ENCODE peak calls at places on chromosomes 4 and X, in five cellular contexts. V, L, N, X and R are unnamed samples.
A peak's percentile ranks its signal among the peaks of the same experiment; 100 is the strongest.

GRCh38 chrX:53918697-53919096 is 125.6 kb downstream of the PHF8 start:
- DNase-seq in V (no peak), L (no peak), N (no peak), X (no peak), R (no peak)

GRCh38 chr4:183142566-183143545 is 43.8 kb downstream of the WWC2 start:
- DNase-seq in V (no peak), L (peak; percentile 55), N (peak; percentile 46), X (no peak), R (no peak)

GRCh38 chr4:77911842-77912450 is 49.3 kb downstream of the MRPL1 start:
- DNase-seq in V (no peak), L (peak; percentile 25), N (no peak), X (no peak), R (peak; percentile 8)

GRCh38 chr4:5399790-5400421 is 308.5 kb downstream of the EVC2 start:
- DNase-seq in V (no peak), L (peak; percentile 29), N (no peak), X (peak; percentile 78), R (no peak)

GRCh38 chr4:31538877-31539276 is 818.7 kb downstream of the PCDH7 start:
- DNase-seq in V (no peak), L (no peak), N (no peak), X (peak; percentile 47), R (no peak)

GRCh38 chr4:170025523-170026252 is 507 bp downstream of the MFAP3L start:
- DNase-seq in V (no peak), L (peak; percentile 23), N (peak; percentile 9), X (peak; percentile 67), R (no peak)

GRCh38 chrX:66012094-66012534 is 27.8 kb downstream of the VSIG4 start:
- DNase-seq in V (peak; percentile 43), L (no peak), N (no peak), X (no peak), R (no peak)

GRCh38 chrX:3811331-3812311 is 98.2 kb upstream of the PRKX start:
- DNase-seq in V (no peak), L (peak; percentile 56), N (no peak), X (peak; percentile 54), R (peak; percentile 67)

GRCh38 chr4:3411676-3412075 is 30.1 kb upstream of the HGFAC start:
- DNase-seq in V (no peak), L (no peak), N (no peak), X (peak; percentile 43), R (no peak)

GRCh38 chr4:146495277-146495676 is 26.5 kb downstream of the SLC10A7 start:
- DNase-seq in V (no peak), L (peak; percentile 7), N (no peak), X (no peak), R (no peak)

GRCh38 chrX:110418857-110419249 is 60.2 kb downstream of the RTL9 start:
- DNase-seq in V (no peak), L (peak; percentile 64), N (no peak), X (no peak), R (no peak)

GRCh38 chr4:1856920-1857699 is 1.2 kb upstream of the LETM1 start:
- DNase-seq in V (no peak), L (no peak), N (no peak), X (peak; percentile 68), R (no peak)

GRCh38 chrX:110389570-110389969 is 30.9 kb downstream of the RTL9 start:
- DNase-seq in V (no peak), L (no peak), N (no peak), X (no peak), R (no peak)

GRCh38 chrX:15471016-15471415 is 22.1 kb downstream of the PIR start:
- DNase-seq in V (peak; percentile 71), L (peak; percentile 44), N (peak; percentile 76), X (peak; percentile 90), R (peak; percentile 46)

GRCh38 chrX:38898261-38898660 is 97.0 kb downstream of the MID1IP1 start:
- DNase-seq in V (no peak), L (no peak), N (no peak), X (no peak), R (no peak)

GRCh38 chr4:150248181-150248580 is 169.9 kb downstream of the DCLK2 start:
- DNase-seq in V (no peak), L (no peak), N (no peak), X (no peak), R (no peak)

GRCh38 chr4:176981551-176981950 is 188.8 kb upstream of the VEGFC start:
- DNase-seq in V (no peak), L (no peak), N (no peak), X (no peak), R (no peak)

GRCh38 chr4:3461515-3462291 is 1.4 kb upstream of the DOK7 start:
- DNase-seq in V (peak; percentile 68), L (no peak), N (no peak), X (no peak), R (no peak)

GRCh38 chr4:26110493-26110892 is 196.5 kb downstream of the SMIM20 start:
- DNase-seq in V (no peak), L (no peak), N (no peak), X (no peak), R (no peak)

GRCh38 chrX:63812826-63813225 is 27.8 kb upstream of the ARHGEF9 start:
- DNase-seq in V (no peak), L (no peak), N (no peak), X (no peak), R (no peak)
- TF ChIP-seq CTCF in V (no peak), L (no peak), N (no peak), X (peak; percentile 44), R (no peak)

GRCh38 chrX:74535211-74535621 is 79.2 kb downstream of the RLIM start:
- DNase-seq in V (no peak), L (peak; percentile 67), N (peak; percentile 9), X (peak; percentile 65), R (peak; percentile 51)
- TF ChIP-seq CTCF in V (no peak), L (peak; percentile 42), N (no peak), X (peak; percentile 60), R (peak; percentile 54)

GRCh38 chr4:155489261-155489660 is 112.5 kb upstream of the MAP9 start:
- DNase-seq in V (no peak), L (no peak), N (no peak), X (no peak), R (no peak)

GRCh38 chr4:155491336-155492131 is 114.8 kb upstream of the MAP9 start:
- DNase-seq in V (no peak), L (peak; percentile 10), N (no peak), X (no peak), R (peak; percentile 12)

DNA sequence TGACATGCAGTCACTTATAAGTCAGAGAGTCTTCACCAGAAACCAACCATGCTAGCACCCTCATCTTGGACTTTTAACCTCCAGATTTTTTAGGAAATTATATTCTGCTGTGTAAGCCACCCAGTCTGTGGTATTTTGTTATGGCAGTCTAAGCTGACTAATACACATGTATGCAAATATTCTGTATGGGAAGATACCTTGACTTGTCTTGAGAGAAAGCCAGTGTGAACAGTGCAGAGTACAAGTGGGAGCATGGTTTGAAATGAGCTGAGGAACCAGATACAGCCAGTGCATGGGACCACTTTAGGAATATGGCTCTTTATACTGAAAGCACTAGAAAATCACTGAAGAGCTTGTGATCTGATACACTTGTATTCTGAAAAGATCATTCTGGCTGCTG is 110.5 kb upstream of the MAP9 start:
- DNase-seq in V (no peak), L (no peak), N (no peak), X (no peak), R (no peak)
- TF ChIP-seq CTCF in V (no peak), L (no peak), N (no peak), X (no peak), R (no peak)

GRCh38 chr4:6709230-6710114 is at the start of gene MRFAP1L1:
- DNase-seq in V (peak; percentile 96), L (peak; percentile 98), N (peak; percentile 97), X (peak; percentile 99), R (peak; percentile 92)
- TF ChIP-seq CTCF in V (no peak), L (no peak), N (no peak), X (peak; percentile 53), R (no peak)

DNA sequence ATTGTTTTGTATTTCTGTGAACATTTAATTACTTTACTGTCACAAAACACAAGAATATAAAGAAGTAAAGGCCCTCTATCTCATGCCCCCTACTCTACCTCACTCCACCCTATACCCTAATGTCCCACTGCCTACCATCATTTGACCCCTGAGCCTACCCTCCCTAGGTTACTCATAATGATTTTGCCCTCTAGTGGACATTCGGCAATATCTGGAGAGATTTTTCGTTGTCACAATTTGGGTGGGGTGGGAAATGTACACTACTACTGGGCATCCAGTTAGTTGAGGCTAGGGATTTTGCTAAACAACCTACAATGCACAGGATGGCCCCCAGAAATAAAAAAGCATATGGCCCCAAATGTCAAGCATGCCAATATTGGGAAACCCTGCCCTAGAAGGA is 10.2 kb downstream of the TEX13A start:
- DNase-seq in V (no peak), L (no peak), N (no peak), X (no peak), R (no peak)
- TF ChIP-seq CTCF in V (no peak), L (no peak), N (no peak), X (peak; percentile 48), R (peak; percentile 18)

GRCh38 chr4:80321341-80321740 is 14.2 kb upstream of the CFAP299 start:
- DNase-seq in V (no peak), L (no peak), N (no peak), X (no peak), R (no peak)

GRCh38 chr4:80324171-80324570 is 11.4 kb upstream of the CFAP299 start:
- DNase-seq in V (no peak), L (no peak), N (no peak), X (no peak), R (no peak)

GRCh38 chr4:80321776-80322175 is 13.8 kb upstream of the CFAP299 start:
- DNase-seq in V (no peak), L (no peak), N (no peak), X (peak; percentile 54), R (no peak)

GRCh38 chr4:80322716-80323115 is 12.8 kb upstream of the CFAP299 start:
- DNase-seq in V (no peak), L (peak; percentile 59), N (no peak), X (peak; percentile 48), R (no peak)
- TF ChIP-seq CTCF in V (no peak), L (peak; percentile 54), N (no peak), X (peak; percentile 48), R (no peak)

DNA sequence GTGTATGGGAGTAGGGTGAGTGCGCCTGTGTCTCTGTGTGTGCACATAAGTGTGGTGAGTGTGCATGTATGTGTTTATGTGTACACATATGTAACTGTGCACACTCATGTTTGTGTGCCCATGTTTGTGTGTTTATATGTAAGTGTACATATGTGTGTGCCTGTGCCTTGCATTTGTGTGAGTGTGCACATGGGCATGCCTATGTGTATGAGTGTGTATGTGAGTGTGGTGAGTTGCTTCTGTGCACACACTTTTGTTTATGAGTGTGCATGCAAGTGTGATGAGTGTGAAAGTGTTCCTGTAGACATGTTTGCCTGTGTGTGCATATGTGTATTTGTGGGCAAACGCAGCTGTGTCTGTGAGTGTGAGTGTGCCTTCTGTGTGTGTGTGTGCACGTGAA is 7.2 kb downstream of the IL9R start:
- DNase-seq in V (no peak), L (no peak), N (no peak), X (no peak), R (no peak)
- TF ChIP-seq CTCF in V (no peak), L (no peak), N (no peak), X (no peak), R (no peak)

GRCh38 chrX:21725498-21725897 is 32.4 kb downstream of the SMPX start:
- DNase-seq in V (no peak), L (peak; percentile 33), N (no peak), X (no peak), R (no peak)
- TF ChIP-seq CTCF in V (no peak), L (peak; percentile 40), N (peak; percentile 12), X (peak; percentile 87), R (peak; percentile 11)